ENCODE peak calls at places on chromosomes 4 and X, in five cellular contexts. J is endothelial cell of umbilical vein, G is astrocyte, I is mammary epithelial cell, R is K562. K is an unnamed sample.

GRCh38 chr4:8281519-8282133 is 12.1 kb downstream of the HTRA3 start:
- DNase-seq in J (no peak), G (peak), I (no peak), R (no peak), K (no peak)

GRCh38 chrX:40868868-40869267 is 133.5 kb upstream of the MED14 start:
- DNase-seq in J (no peak), G (no peak), I (no peak), R (no peak), K (no peak)

GRCh38 chr4:87363552-87363951 is 27.4 kb downstream of the HSD17B11 start:
- DNase-seq in J (no peak), G (no peak), I (peak), R (no peak), K (peak)

GRCh38 chrX:79413009-79413408 is 45.9 kb upstream of the ITM2A start:
- DNase-seq in J (peak), G (no peak), I (peak), R (no peak), K (peak)

GRCh38 chr4:128859887-128860774 is 50.6 kb downstream of the JADE1 start:
- DNase-seq in J (peak), G (peak), I (no peak), R (no peak), K (no peak)

GRCh38 chrX:41779058-41779564 is 55.1 kb downstream of the GPR82 start:
- DNase-seq in J (peak), G (peak), I (peak), R (no peak), K (peak)

GRCh38 chr4:142331132-142331531 is 515.0 kb downstream of the INPP4B start:
- DNase-seq in J (no peak), G (no peak), I (no peak), R (no peak), K (no peak)

GRCh38 chrX:143664302-143664701 is 28.4 kb upstream of the SLITRK4 start:
- DNase-seq in J (no peak), G (no peak), I (no peak), R (peak), K (peak)

GRCh38 chrX:44935640-44936039 is 62.7 kb downstream of the KDM6A start:
- DNase-seq in J (no peak), G (no peak), I (peak), R (no peak), K (peak)

GRCh38 chr4:149292422-149293055 is 523.1 kb downstream of the IQCM start:
- DNase-seq in J (no peak), G (no peak), I (no peak), R (no peak), K (no peak)

DNA sequence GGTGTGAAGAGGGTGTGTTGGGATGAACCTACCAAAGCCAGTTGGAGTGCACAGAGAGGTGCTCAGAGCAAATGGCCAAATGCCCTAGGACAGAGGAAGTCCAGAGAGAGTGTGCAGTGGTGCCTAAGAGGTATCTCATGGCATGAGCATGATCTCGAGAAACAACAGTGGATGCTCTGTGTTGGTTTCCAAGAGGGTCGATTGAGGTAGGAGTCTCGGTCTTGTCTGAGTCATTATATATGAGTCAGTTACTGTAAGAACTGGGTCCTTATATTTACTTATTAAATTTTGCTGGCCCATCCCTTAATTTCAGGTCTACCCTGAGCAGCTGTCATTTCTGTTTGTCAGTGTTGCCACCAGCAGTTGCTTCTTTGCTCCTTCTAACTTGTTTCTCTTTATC is 86.6 kb upstream of the TMEM150C start:
- DNase-seq in J (no peak), G (peak), I (peak), R (no peak), K (peak)
- H3K4me2 ChIP-seq in J (no peak), G (peak), I (no peak), R (no peak), K (no peak)

DNA sequence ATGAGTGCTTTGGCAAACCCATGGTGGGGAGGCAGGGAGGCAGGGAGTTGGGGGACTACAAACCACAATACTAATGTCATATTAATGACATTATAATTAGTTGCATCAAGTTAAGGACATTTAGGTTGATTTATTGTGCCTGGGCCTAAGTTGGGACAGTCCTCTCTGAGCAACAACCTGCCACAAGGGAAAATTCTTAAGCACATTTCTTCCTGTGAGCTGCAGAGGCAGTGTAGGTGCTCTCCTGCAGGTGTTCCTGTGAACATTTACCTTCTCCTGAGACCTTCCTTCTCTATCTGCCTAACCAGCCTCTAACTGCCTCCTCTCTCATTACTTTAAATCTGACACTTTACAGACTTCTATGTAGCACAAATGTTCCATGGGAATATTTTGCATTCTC is 1830.0 kb upstream of the AGA start:
- DNase-seq in J (no peak), G (no peak), I (no peak), R (no peak), K (no peak)
- H2AFZ ChIP-seq in J (no peak), G (no peak), I (no peak), R (no peak), K (no peak)

GRCh38 chr4:153773236-153773690 is 13.4 kb upstream of the RNF175 start:
- DNase-seq in J (no peak), G (no peak), I (no peak), R (peak), K (peak)
- TF ChIP-seq CTCF in J (no peak), G (no peak), I (no peak), R (peak), K (peak)

GRCh38 chr4:5203309-5203708 is 152.0 kb downstream of the STK32B start:
- DNase-seq in J (no peak), G (no peak), I (no peak), R (no peak), K (no peak)

GRCh38 chr4:5206391-5206790 is 155.1 kb downstream of the STK32B start:
- DNase-seq in J (no peak), G (peak), I (peak), R (no peak), K (peak)

GRCh38 chr4:5204781-5205180 is 153.5 kb downstream of the STK32B start:
- DNase-seq in J (no peak), G (no peak), I (no peak), R (no peak), K (peak)

GRCh38 chr4:5205981-5206380 is 154.7 kb downstream of the STK32B start:
- DNase-seq in J (no peak), G (no peak), I (no peak), R (no peak), K (no peak)

GRCh38 chr4:5203925-5204324 is 152.6 kb downstream of the STK32B start:
- DNase-seq in J (no peak), G (no peak), I (no peak), R (no peak), K (no peak)
- H3K4me2 ChIP-seq in J (no peak), G (no peak), I (no peak), R (no peak), K (no peak)

K was measured in PC-3.